ENCODE peak calls at places on chromosome 14, in eight cellular contexts. A, R, B, Q, W, Z, T and Y are unnamed samples.

GRCh38 chr14:68729556-68729955 is 63.3 kb downstream of the ZFP36L1 start:
- DNase-seq in R (no peak), Q (no peak), A (no peak), T (no peak), B (no peak), Z (no peak), W (no peak), Y (no peak)

GRCh38 chr14:65434216-65434850 is 21.8 kb downstream of the FUT8 start:
- DNase-seq in Q (no peak), R (no peak), T (no peak), W (no peak), Z (no peak), A (no peak), B (no peak), Y (no peak)

GRCh38 chr14:96364911-96365310 is 1.6 kb downstream of the GSKIP start:
- DNase-seq in W (no peak), A (no peak), B (no peak), T (no peak), Q (no peak), R (no peak), Z (no peak), Y (no peak)

GRCh38 chr14:38255673-38256357 is at the start of gene CLEC14A:
- DNase-seq in Z (no peak), B (peak; percentile 23), R (peak; percentile 40), T (no peak), W (no peak), Q (peak; percentile 14), A (no peak), Y (no peak)

GRCh38 chr14:67729072-67729561 is 27.4 kb downstream of the RDH12 start:
- DNase-seq in Q (peak; percentile 41), R (no peak), W (no peak), B (peak; percentile 15), A (no peak), T (peak; percentile 69), Z (peak; percentile 28), Y (no peak)

GRCh38 chr14:56555921-56556570 is 23.6 kb upstream of the TMEM260 start:
- DNase-seq in Q (no peak), B (no peak), R (no peak), W (peak; percentile 58), Z (peak; percentile 76), T (no peak), A (no peak), Y (no peak)

GRCh38 chr14:51337520-51337919 is 97.5 kb downstream of the TMX1 start:
- DNase-seq in Z (no peak), B (no peak), R (no peak), W (no peak), A (no peak), Q (no peak), T (no peak), Y (no peak)

GRCh38 chr14:93984987-93985410 is 8.6 kb upstream of the ASB2 start:
- DNase-seq in T (peak; percentile 48), R (peak; percentile 51), Z (peak; percentile 77), Q (peak; percentile 43), A (no peak), W (peak; percentile 56), B (peak; percentile 54), Y (no peak)

GRCh38 chr14:34872822-34873590 is 2.2 kb downstream of the BAZ1A start:
- DNase-seq in B (peak; percentile 89), R (no peak), A (peak; percentile 17), Q (peak; percentile 24), W (peak; percentile 3), Z (peak; percentile 90), T (peak; percentile 16), Y (no peak)

GRCh38 chr14:103398427-103399195 is 13.4 kb downstream of the MARK3 start:
- DNase-seq in B (peak; percentile 38), Z (no peak), W (peak; percentile 30), Q (no peak), A (no peak), T (no peak), R (no peak), Y (no peak)

GRCh38 chr14:22296722-22297121 is 292.3 kb downstream of the DAD1 start:
- DNase-seq in A (no peak), Z (peak; percentile 76), T (no peak), W (peak; percentile 53), B (no peak), Q (no peak), R (no peak), Y (no peak)

GRCh38 chr14:74048291-74048690 is 29.1 kb downstream of the BBOF1 start:
- DNase-seq in R (no peak), B (no peak), T (no peak), W (peak; percentile 49), Z (no peak), A (no peak), Q (no peak), Y (no peak)

GRCh38 chr14:91891721-91892220 is 24.4 kb upstream of the TC2N start:
- DNase-seq in B (no peak), R (no peak), Z (no peak), A (no peak), T (no peak), Q (no peak), W (no peak), Y (no peak)

GRCh38 chr14:65098586-65098985 is 3.7 kb downstream of the MAX start:
- DNase-seq in T (no peak), Q (no peak), Z (no peak), B (no peak), A (no peak), W (no peak), R (no peak), Y (no peak)

GRCh38 chr14:31265701-31266398 is 58.3 kb upstream of the HECTD1 start:
- DNase-seq in Q (peak; percentile 19), B (no peak), R (no peak), T (no peak), A (no peak), Z (peak; percentile 89), W (no peak), Y (no peak)
- H3K4me3 ChIP-seq in Q (no peak overlapping the region), B (no peak overlapping the region), R (no peak overlapping the region), T (no peak overlapping the region), A (no peak overlapping the region), Z (no peak overlapping the region), W (no peak overlapping the region), Y (no peak overlapping the region)

GRCh38 chr14:104509673-104510072 is 69.9 kb upstream of the C14orf180 start:
- DNase-seq in W (no peak), R (no peak), Z (no peak), A (no peak), B (no peak), Q (no peak), T (no peak), Y (no peak)
- TF ChIP-seq CTCF in W (no peak), R (no peak), Z (peak; percentile 35), A (no peak), B (no peak), Q (no peak), T (no peak), Y (no peak)

GRCh38 chr14:98799891-98800290 is 472.1 kb downstream of the BCL11B start:
- DNase-seq in R (no peak), Q (no peak), A (no peak), T (no peak), Z (no peak), B (no peak), W (no peak), Y (no peak)

GRCh38 chr14:98798099-98798498 is 473.9 kb downstream of the BCL11B start:
- DNase-seq in Q (no peak), B (no peak), Z (no peak), T (no peak), R (no peak), W (no peak), A (no peak), Y (no peak)

GRCh38 chr14:98803196-98803595 is 468.8 kb downstream of the BCL11B start:
- DNase-seq in W (no peak), B (no peak), T (no peak), A (no peak), Z (no peak), Q (no peak), R (no peak), Y (no peak)

DNA sequence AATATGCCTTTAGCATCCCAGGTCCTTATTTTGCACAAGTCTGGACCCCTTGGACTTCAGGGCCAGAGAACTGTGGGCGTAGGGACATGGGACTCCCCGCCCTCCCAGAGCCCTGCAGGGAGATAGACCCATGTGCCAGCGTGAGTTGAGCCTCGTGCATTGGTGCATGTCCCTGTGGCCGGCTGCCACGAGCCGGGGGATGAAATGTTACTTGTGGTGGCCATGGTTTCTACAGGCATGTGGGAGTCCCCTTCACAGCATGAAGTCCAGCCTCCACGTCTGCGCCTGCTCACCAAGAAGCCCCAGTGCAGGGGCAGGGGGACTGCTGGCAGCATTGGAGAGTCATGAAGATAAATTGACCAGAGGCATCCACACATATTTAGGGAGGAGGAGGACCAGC is 470.0 kb downstream of the BCL11B start:
- DNase-seq in T (no peak), A (no peak), W (no peak), Q (no peak), Z (no peak), R (no peak), B (no peak), Y (no peak)
- TF ChIP-seq POLR2A in T (no peak), A (no peak), W (no peak), Q (no peak), Z (no peak), R (no peak), B (no peak), Y (no peak)

GRCh38 chr14:55053018-55053417 is 1.6 kb downstream of the MAPK1IP1L start:
- DNase-seq in Z (no peak), T (no peak), W (no peak), A (no peak), B (no peak), Q (no peak), R (no peak), Y (no peak)
- H3K4me3 ChIP-seq in Z (peak overlapping the region; percentile 76), T (peak overlapping the region; percentile 78), W (peak overlapping the region; percentile 95), A (no peak overlapping the region), B (peak overlapping the region; percentile 81), Q (no peak overlapping the region), R (peak overlapping the region; percentile 63), Y (peak overlapping the region; percentile 88)

DNA sequence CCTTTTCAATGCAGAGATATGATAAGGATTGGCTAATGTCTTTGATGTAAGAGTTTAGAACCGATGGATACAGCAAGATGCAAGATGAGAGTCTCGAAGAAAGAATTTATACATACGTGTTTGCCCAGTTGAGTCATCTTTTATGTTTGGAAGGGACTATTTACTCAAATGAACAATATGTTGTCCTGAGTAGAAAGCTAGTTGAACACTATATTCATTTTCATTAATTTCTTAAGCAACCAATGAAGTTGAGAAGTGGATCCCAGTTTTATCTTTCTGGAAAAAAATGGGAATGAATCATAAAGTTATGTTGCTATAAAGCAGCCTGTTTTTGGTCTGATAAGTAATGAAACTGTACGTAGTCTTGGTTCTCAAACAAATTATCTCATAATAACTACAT is 1431.7 kb upstream of the FLRT2 start:
- DNase-seq in Q (no peak), W (no peak), Z (no peak), R (no peak), A (no peak), T (no peak), B (no peak), Y (no peak)
- TF ChIP-seq CTCF in Q (no peak), W (no peak), Z (no peak), R (no peak), A (no peak), T (no peak), B (no peak), Y (no peak)